ENCODE peak calls at places on chromosomes 1 and 21, in five cellular contexts. One of them, this sample, is unnamed.

GRCh38 chr1:107138166-107138565 is 2.7 kb upstream of the NTNG1 start:
- DNase-seq in cardiac muscle cell: no peak
- DNase-seq in esophagus squamous epithelium: no peak
- DNase-seq in neural progenitor cell: no peak
- DNase-seq in glutamatergic neuron: no peak
- DNase-seq in this sample: no peak

GRCh38 chr1:244092293-244093264 is 41.5 kb downstream of the ZBTB18 start:
- DNase-seq in esophagus squamous epithelium: no peak
- DNase-seq in glutamatergic neuron: no peak
- DNase-seq in neural progenitor cell: no peak
- DNase-seq in cardiac muscle cell: no peak
- DNase-seq in this sample: no peak

GRCh38 chr1:158084747-158085146 is 91.3 kb downstream of the KIRREL1 start:
- DNase-seq in cardiac muscle cell: no peak
- DNase-seq in neural progenitor cell: no peak
- DNase-seq in glutamatergic neuron: no peak
- DNase-seq in esophagus squamous epithelium: no peak
- DNase-seq in this sample: no peak

GRCh38 chr1:17140279-17140678 is 21.0 kb upstream of the PADI2 start:
- DNase-seq in glutamatergic neuron: no peak
- DNase-seq in neural progenitor cell: no peak
- DNase-seq in cardiac muscle cell: no peak
- DNase-seq in esophagus squamous epithelium: no peak
- DNase-seq in this sample: no peak

GRCh38 chr1:168092566-168093355 is 44.0 kb downstream of the GPR161 start:
- DNase-seq in neural progenitor cell: peak; percentile 54
- DNase-seq in cardiac muscle cell: peak; percentile 64
- DNase-seq in glutamatergic neuron: no peak
- DNase-seq in esophagus squamous epithelium: no peak
- DNase-seq in this sample: no peak

GRCh38 chr1:96698332-96698983 is 23.1 kb upstream of the PTBP2 start:
- DNase-seq in cardiac muscle cell: no peak
- DNase-seq in glutamatergic neuron: no peak
- DNase-seq in neural progenitor cell: no peak
- DNase-seq in esophagus squamous epithelium: no peak
- DNase-seq in this sample: no peak

GRCh38 chr1:154975409-154976205 is 1.1 kb downstream of the CKS1B start:
- DNase-seq in glutamatergic neuron: peak; percentile 50
- DNase-seq in cardiac muscle cell: peak; percentile 44
- DNase-seq in neural progenitor cell: peak; percentile 64
- DNase-seq in esophagus squamous epithelium: no peak
- DNase-seq in this sample: no peak

GRCh38 chr1:111510003-111510380 is 6.6 kb upstream of the ADORA3 start:
- DNase-seq in glutamatergic neuron: no peak
- DNase-seq in esophagus squamous epithelium: no peak
- DNase-seq in neural progenitor cell: no peak
- DNase-seq in cardiac muscle cell: peak; percentile 14
- DNase-seq in this sample: no peak

GRCh38 chr21:43985690-43986251 is 26.3 kb upstream of the TRAPPC10 start:
- DNase-seq in glutamatergic neuron: no peak
- DNase-seq in esophagus squamous epithelium: no peak
- DNase-seq in cardiac muscle cell: no peak
- DNase-seq in neural progenitor cell: peak; percentile 65
- DNase-seq in this sample: no peak

GRCh38 chr1:24058671-24059455 is 53.1 kb downstream of the MYOM3 start:
- DNase-seq in cardiac muscle cell: no peak
- DNase-seq in neural progenitor cell: no peak
- DNase-seq in esophagus squamous epithelium: no peak
- DNase-seq in glutamatergic neuron: no peak
- DNase-seq in this sample: no peak

GRCh38 chr1:112444269-112444668 is 48.3 kb downstream of the CTTNBP2NL start:
- DNase-seq in neural progenitor cell: no peak
- DNase-seq in esophagus squamous epithelium: no peak
- DNase-seq in glutamatergic neuron: no peak
- DNase-seq in cardiac muscle cell: no peak
- DNase-seq in this sample: no peak

GRCh38 chr1:226647719-226648118 is 91.4 kb downstream of the ITPKB start:
- DNase-seq in glutamatergic neuron: no peak
- DNase-seq in esophagus squamous epithelium: no peak
- DNase-seq in cardiac muscle cell: no peak
- DNase-seq in neural progenitor cell: no peak
- DNase-seq in this sample: no peak

GRCh38 chr1:156865865-156866678 is 5.4 kb downstream of the NTRK1 start:
- DNase-seq in neural progenitor cell: no peak
- DNase-seq in glutamatergic neuron: peak; percentile 53
- DNase-seq in cardiac muscle cell: no peak
- DNase-seq in esophagus squamous epithelium: no peak
- DNase-seq in this sample: no peak

GRCh38 chr21:28111151-28111619 is 881.5 kb downstream of the LTN1 start:
- DNase-seq in glutamatergic neuron: no peak
- DNase-seq in cardiac muscle cell: peak; percentile 62
- DNase-seq in esophagus squamous epithelium: no peak
- DNase-seq in neural progenitor cell: no peak
- DNase-seq in this sample: no peak

GRCh38 chr1:14017531-14017961 is 317.6 kb downstream of the PRDM2 start:
- DNase-seq in neural progenitor cell: peak; percentile 44
- DNase-seq in cardiac muscle cell: no peak
- DNase-seq in glutamatergic neuron: no peak
- DNase-seq in esophagus squamous epithelium: no peak
- DNase-seq in this sample: no peak

GRCh38 chr1:229253170-229253974 is 17.5 kb upstream of the RAB4A start:
- DNase-seq in esophagus squamous epithelium: no peak
- DNase-seq in glutamatergic neuron: no peak
- DNase-seq in neural progenitor cell: peak; percentile 29
- DNase-seq in cardiac muscle cell: no peak
- DNase-seq in this sample: no peak

GRCh38 chr1:208475951-208476824 is 232.0 kb upstream of the PLXNA2 start:
- DNase-seq in neural progenitor cell: peak; percentile 90
- DNase-seq in cardiac muscle cell: peak; percentile 83
- DNase-seq in esophagus squamous epithelium: no peak
- DNase-seq in glutamatergic neuron: no peak
- DNase-seq in this sample: no peak

GRCh38 chr1:227318852-227319607 is 738 bp upstream of the CDC42BPA start:
- DNase-seq in neural progenitor cell: peak; percentile 81
- DNase-seq in glutamatergic neuron: peak; percentile 49
- DNase-seq in esophagus squamous epithelium: no peak
- DNase-seq in cardiac muscle cell: peak; percentile 67
- DNase-seq in this sample: peak; percentile 51

DNA sequence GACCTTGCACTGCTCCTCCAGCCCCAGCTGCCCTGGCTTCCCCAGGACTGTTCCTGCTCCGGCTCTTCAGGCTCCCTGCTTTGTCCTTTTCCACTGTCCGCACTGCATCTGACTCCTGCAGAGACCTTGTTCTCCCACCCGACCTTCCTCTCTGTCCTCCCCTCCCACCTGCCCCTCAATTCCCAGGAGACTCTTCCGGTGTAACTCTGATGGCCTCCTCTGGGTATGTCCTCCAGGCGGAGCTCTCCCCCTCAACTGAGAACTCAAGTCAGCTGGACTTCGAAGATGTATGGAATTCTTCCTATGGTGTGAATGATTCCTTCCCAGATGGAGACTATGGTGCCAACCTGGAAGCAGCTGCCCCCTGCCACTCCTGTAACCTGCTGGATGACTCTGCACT is 550 bp downstream of the ACKR1 start:
- DNase-seq in glutamatergic neuron: no peak
- DNase-seq in neural progenitor cell: peak; percentile 39
- DNase-seq in esophagus squamous epithelium: no peak
- DNase-seq in cardiac muscle cell: peak; percentile 9
- DNase-seq in this sample: no peak
- TF ChIP-seq CTCF in glutamatergic neuron: no peak
- TF ChIP-seq CTCF in neural progenitor cell: peak; percentile 29
- TF ChIP-seq CTCF in esophagus squamous epithelium: no peak
- TF ChIP-seq CTCF in cardiac muscle cell: peak; percentile 25
- TF ChIP-seq CTCF in this sample: no peak

GRCh38 chr21:34582506-34583150 is 32.3 kb downstream of the RCAN1 start:
- DNase-seq in glutamatergic neuron: no peak
- DNase-seq in esophagus squamous epithelium: no peak
- DNase-seq in neural progenitor cell: peak; percentile 55
- DNase-seq in cardiac muscle cell: peak; percentile 49
- DNase-seq in this sample: peak; percentile 9
- TF ChIP-seq CTCF in glutamatergic neuron: no peak
- TF ChIP-seq CTCF in esophagus squamous epithelium: no peak
- TF ChIP-seq CTCF in neural progenitor cell: peak; percentile 55
- TF ChIP-seq CTCF in cardiac muscle cell: peak; percentile 65
- TF ChIP-seq CTCF in this sample: peak; percentile 59

DNA sequence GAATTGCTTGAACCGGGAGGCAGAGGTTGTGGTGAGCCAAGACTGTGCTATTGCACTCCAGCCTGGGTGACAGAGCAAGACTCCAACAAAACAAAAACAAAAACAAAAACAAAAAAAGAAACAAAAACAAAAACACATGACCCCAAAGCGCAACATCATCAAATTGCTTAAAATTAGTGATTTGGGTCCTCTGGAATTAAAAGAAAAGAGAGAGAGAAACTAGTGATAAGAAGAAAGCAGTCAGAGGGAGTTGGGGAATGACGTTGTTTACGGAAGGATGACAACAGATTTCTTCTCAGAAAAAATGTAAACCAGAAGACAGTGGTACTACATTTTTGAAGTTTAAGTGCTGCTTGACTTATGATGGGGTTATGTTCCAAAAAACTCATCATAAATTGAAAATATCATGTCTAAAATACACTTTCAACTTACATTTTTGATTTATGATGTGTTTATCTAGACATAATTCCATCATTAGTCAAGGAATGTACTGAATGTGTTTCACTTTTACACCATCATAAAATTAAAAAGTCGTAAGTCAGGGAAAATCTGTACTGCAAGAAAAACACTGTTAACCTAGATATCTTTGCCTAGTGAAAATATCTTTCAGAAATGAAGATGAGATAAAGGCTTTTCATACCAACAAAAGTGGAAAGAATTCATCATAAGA is 88.0 kb downstream of the MT1HL1 start:
- DNase-seq in glutamatergic neuron: no peak
- DNase-seq in cardiac muscle cell: no peak
- DNase-seq in esophagus squamous epithelium: no peak
- DNase-seq in neural progenitor cell: no peak
- DNase-seq in this sample: no peak
- TF ChIP-seq CTCF in glutamatergic neuron: no peak
- TF ChIP-seq CTCF in cardiac muscle cell: no peak
- TF ChIP-seq CTCF in esophagus squamous epithelium: no peak
- TF ChIP-seq CTCF in neural progenitor cell: no peak
- TF ChIP-seq CTCF in this sample: no peak

GRCh38 chr1:32221581-32221979 is 573 bp downstream of the TMEM234 start:
- DNase-seq in glutamatergic neuron: no peak
- DNase-seq in neural progenitor cell: no peak
- DNase-seq in esophagus squamous epithelium: no peak
- DNase-seq in cardiac muscle cell: no peak
- DNase-seq in this sample: no peak

GRCh38 chr1:32220746-32221580 is 1.2 kb downstream of the TMEM234 start:
- DNase-seq in glutamatergic neuron: no peak
- DNase-seq in esophagus squamous epithelium: no peak
- DNase-seq in neural progenitor cell: no peak
- DNase-seq in cardiac muscle cell: no peak
- DNase-seq in this sample: no peak

GRCh38 chr1:32224285-32224684 is 2.1 kb downstream of the EIF3I start:
- DNase-seq in esophagus squamous epithelium: no peak
- DNase-seq in glutamatergic neuron: no peak
- DNase-seq in cardiac muscle cell: no peak
- DNase-seq in neural progenitor cell: no peak
- DNase-seq in this sample: no peak

GRCh38 chr1:32221980-32222751 is at the start of the genes EIF3I and TMEM234:
- DNase-seq in glutamatergic neuron: peak; percentile 90
- DNase-seq in neural progenitor cell: peak; percentile 97
- DNase-seq in cardiac muscle cell: peak; percentile 96
- DNase-seq in esophagus squamous epithelium: peak; percentile 64
- DNase-seq in this sample: peak; percentile 80

GRCh38 chr1:32223683-32224082 is 1.5 kb downstream of the EIF3I start:
- DNase-seq in cardiac muscle cell: no peak
- DNase-seq in glutamatergic neuron: no peak
- DNase-seq in esophagus squamous epithelium: no peak
- DNase-seq in neural progenitor cell: no peak
- DNase-seq in this sample: no peak
- TF ChIP-seq CTCF in cardiac muscle cell: no peak
- TF ChIP-seq CTCF in glutamatergic neuron: no peak
- TF ChIP-seq CTCF in esophagus squamous epithelium: no peak
- TF ChIP-seq CTCF in neural progenitor cell: no peak
- TF ChIP-seq CTCF in this sample: no peak

DNA sequence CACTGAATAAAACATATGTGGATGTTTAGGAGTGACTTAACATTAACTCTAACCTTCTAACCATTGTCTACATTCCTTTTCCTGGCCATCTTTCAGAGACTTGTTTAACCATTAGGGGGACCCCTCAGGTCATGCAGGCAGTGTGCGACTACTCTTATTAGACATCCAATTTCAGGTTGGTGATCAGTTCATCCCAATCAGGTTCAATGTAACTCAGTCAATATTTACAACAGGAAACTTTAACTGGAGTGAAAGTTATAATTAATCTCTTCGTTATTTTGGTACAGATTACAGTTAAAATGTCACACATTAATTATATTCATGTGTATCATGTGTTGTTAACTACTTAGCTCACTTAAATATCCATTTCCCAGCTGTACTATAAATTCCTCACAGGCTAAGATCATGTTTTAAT is 68.8 kb upstream of the RGS1 start:
- DNase-seq in cardiac muscle cell: peak; percentile 47
- DNase-seq in esophagus squamous epithelium: no peak
- DNase-seq in glutamatergic neuron: no peak
- DNase-seq in neural progenitor cell: peak; percentile 45
- DNase-seq in this sample: no peak
- TF ChIP-seq CTCF in cardiac muscle cell: peak; percentile 54
- TF ChIP-seq CTCF in esophagus squamous epithelium: no peak
- TF ChIP-seq CTCF in glutamatergic neuron: no peak
- TF ChIP-seq CTCF in neural progenitor cell: peak; percentile 55
- TF ChIP-seq CTCF in this sample: peak; percentile 34

GRCh38 chr1:178057863-178058576 is 35.9 kb upstream of the RASAL2 start:
- DNase-seq in glutamatergic neuron: no peak
- DNase-seq in cardiac muscle cell: peak; percentile 30
- DNase-seq in neural progenitor cell: peak; percentile 60
- DNase-seq in esophagus squamous epithelium: no peak
- DNase-seq in this sample: no peak

GRCh38 chr1:178055779-178056471 is 38.0 kb upstream of the RASAL2 start:
- DNase-seq in neural progenitor cell: peak; percentile 45
- DNase-seq in esophagus squamous epithelium: no peak
- DNase-seq in cardiac muscle cell: no peak
- DNase-seq in glutamatergic neuron: no peak
- DNase-seq in this sample: no peak

GRCh38 chr1:178057131-178057765 is 36.7 kb upstream of the RASAL2 start:
- DNase-seq in glutamatergic neuron: no peak
- DNase-seq in cardiac muscle cell: no peak
- DNase-seq in neural progenitor cell: no peak
- DNase-seq in esophagus squamous epithelium: no peak
- DNase-seq in this sample: no peak

GRCh38 chr1:178052650-178053461 is 41.0 kb upstream of the RASAL2 start:
- DNase-seq in cardiac muscle cell: no peak
- DNase-seq in esophagus squamous epithelium: no peak
- DNase-seq in neural progenitor cell: peak; percentile 43
- DNase-seq in glutamatergic neuron: no peak
- DNase-seq in this sample: no peak

GRCh38 chr1:178055093-178055492 is 38.8 kb upstream of the RASAL2 start:
- DNase-seq in glutamatergic neuron: no peak
- DNase-seq in neural progenitor cell: peak; percentile 57
- DNase-seq in cardiac muscle cell: peak; percentile 58
- DNase-seq in esophagus squamous epithelium: no peak
- DNase-seq in this sample: peak; percentile 14
- TF ChIP-seq CTCF in glutamatergic neuron: no peak
- TF ChIP-seq CTCF in neural progenitor cell: peak; percentile 56
- TF ChIP-seq CTCF in cardiac muscle cell: peak; percentile 24
- TF ChIP-seq CTCF in esophagus squamous epithelium: no peak
- TF ChIP-seq CTCF in this sample: no peak

GRCh38 chr1:206468571-206468970 is 1.7 kb upstream of the IKBKE start:
- DNase-seq in esophagus squamous epithelium: no peak
- DNase-seq in glutamatergic neuron: no peak
- DNase-seq in cardiac muscle cell: no peak
- DNase-seq in neural progenitor cell: no peak
- DNase-seq in this sample: no peak
- TF ChIP-seq CTCF in esophagus squamous epithelium: no peak
- TF ChIP-seq CTCF in glutamatergic neuron: no peak
- TF ChIP-seq CTCF in cardiac muscle cell: no peak
- TF ChIP-seq CTCF in neural progenitor cell: no peak
- TF ChIP-seq CTCF in this sample: peak; percentile 23

This sample was measured in neural crest cell.